ENCODE peak calls at places on chromosomes 16 and 17, in five cellular contexts. W, J, L, T and S are unnamed samples.

GRCh38 chr16:80337786-80338185 is 203.0 kb upstream of the DYNLRB2 start:
- DNase-seq in W (no peak), J (no peak), L (no peak), T (no peak), S (no peak)

GRCh38 chr16:69187387-69187890 is 475 bp downstream of the SNTB2 start:
- DNase-seq in W (peak; percentile 49), J (peak; percentile 74), L (peak; percentile 62), T (peak; percentile 16), S (peak; percentile 87)

GRCh38 chr17:31731119-31731518 is 127.9 kb downstream of the COPRS start:
- DNase-seq in W (no peak), J (no peak), L (no peak), T (no peak), S (no peak)

GRCh38 chr17:83121921-83122820 is 42.8 kb downstream of the METRNL start:
- DNase-seq in W (no peak), J (peak; percentile 65), L (no peak), T (no peak), S (peak; percentile 41)

GRCh38 chr16:87464691-87465300 is 28.0 kb downstream of the ZCCHC14 start:
- DNase-seq in W (peak; percentile 64), J (peak; percentile 93), L (peak; percentile 60), T (peak; percentile 61), S (peak; percentile 91)

GRCh38 chr17:46072998-46073397 is 73.9 kb downstream of the STH start:
- DNase-seq in W (no peak), J (no peak), L (no peak), T (peak; percentile 60), S (no peak)

GRCh38 chr16:89023621-89024511 is 46.9 kb upstream of the CBFA2T3 start:
- DNase-seq in W (no peak), J (no peak), L (peak; percentile 3), T (no peak), S (peak; percentile 57)

GRCh38 chr16:2194166-2194834 is 2.1 kb downstream of the CASKIN1 start:
- DNase-seq in W (peak; percentile 50), J (no peak), L (no peak), T (peak; percentile 56), S (no peak)

GRCh38 chr16:23991044-23991443 is 155.3 kb downstream of the PRKCB start:
- DNase-seq in W (no peak), J (no peak), L (no peak), T (no peak), S (no peak)

GRCh38 chr16:49799172-49799571 is 56.7 kb downstream of the ZNF423 start:
- DNase-seq in W (no peak), J (no peak), L (no peak), T (no peak), S (no peak)

GRCh38 chr17:7241783-7242716 is at the start of gene GABARAP:
- DNase-seq in W (peak; percentile 96), J (peak; percentile 97), L (peak; percentile 96), T (peak; percentile 80), S (peak; percentile 98)

GRCh38 chr16:89722392-89723278 is 1.3 kb downstream of the ZNF276 start:
- DNase-seq in W (peak; percentile 43), J (peak; percentile 76), L (peak; percentile 71), T (peak; percentile 82), S (peak; percentile 95)

GRCh38 chr16:84532855-84533486 is 28.5 kb upstream of the MEAK7 start:
- DNase-seq in W (no peak), J (no peak), L (no peak), T (no peak), S (no peak)

GRCh38 chr16:30499284-30499683 is 26.7 kb downstream of the ITGAL start:
- DNase-seq in W (no peak), J (no peak), L (no peak), T (no peak), S (no peak)

GRCh38 chr16:29877266-29877961 is 14.4 kb upstream of the CDIPT start:
- DNase-seq in W (no peak), J (no peak), L (no peak), T (no peak), S (no peak)

GRCh38 chr16:54783226-54783625 is 147.4 kb upstream of the IRX5 start:
- DNase-seq in W (no peak), J (no peak), L (no peak), T (no peak), S (no peak)

DNA sequence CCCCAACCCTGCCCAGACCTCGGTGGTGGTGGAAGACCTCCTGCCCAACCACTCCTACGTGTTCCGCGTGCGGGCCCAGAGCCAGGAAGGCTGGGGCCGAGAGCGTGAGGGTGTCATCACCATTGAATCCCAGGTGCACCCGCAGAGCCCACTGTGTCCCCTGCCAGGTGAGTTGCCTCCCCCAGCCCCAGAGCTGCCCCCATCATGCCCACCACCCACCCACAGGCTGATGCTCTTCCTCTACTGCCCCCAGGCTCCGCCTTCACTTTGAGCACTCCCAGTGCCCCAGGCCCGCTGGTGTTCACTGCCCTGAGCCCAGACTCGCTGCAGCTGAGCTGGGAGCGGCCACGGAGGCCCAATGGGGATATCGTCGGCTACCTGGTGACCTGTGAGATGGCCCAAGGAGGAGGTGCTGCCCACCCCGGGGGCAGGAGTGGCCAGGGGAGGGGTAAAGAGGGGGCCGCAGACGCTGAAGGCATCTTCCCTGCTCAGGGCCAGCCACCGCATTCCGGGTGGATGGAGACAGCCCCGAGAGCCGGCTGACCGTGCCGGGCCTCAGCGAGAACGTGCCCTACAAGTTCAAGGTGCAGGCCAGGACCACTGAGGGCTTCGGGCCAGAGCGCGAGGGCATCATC is 8.4 kb downstream of the GALK1 start:
- DNase-seq in W (no peak), J (peak; percentile 62), L (no peak), T (no peak), S (peak; percentile 76)
- H3K4me1 ChIP-seq in W (peaks cover 5% of the 10 kb centered on the region), J (no peaks in the 10 kb centered on the region), L (peaks cover 7% of the 10 kb centered on the region), T (no peaks in the 10 kb centered on the region), S (peaks cover 17% of the 10 kb centered on the region)

GRCh38 chr16:81705261-81705660 is 73.8 kb upstream of the PLCG2 start:
- DNase-seq in W (no peak), J (no peak), L (no peak), T (no peak), S (peak; percentile 53)
- H3K4me1 ChIP-seq in W (no peaks in the 10 kb centered on the region), J (no peaks in the 10 kb centered on the region), L (no peaks in the 10 kb centered on the region), T (peaks cover 15% of the 10 kb centered on the region), S (no peaks in the 10 kb centered on the region)

GRCh38 chr17:79843475-79843916 is 4.3 kb upstream of the CBX4 start:
- DNase-seq in W (no peak), J (no peak), L (peak; percentile 29), T (no peak), S (no peak)
- H3K4me1 ChIP-seq in W (peaks cover 31% of the 10 kb centered on the region), J (no peaks in the 10 kb centered on the region), L (peaks cover 23% of the 10 kb centered on the region), T (peaks cover 30% of the 10 kb centered on the region), S (no peaks in the 10 kb centered on the region)

GRCh38 chr17:77083547-77083946 is 57.2 kb upstream of the SEC14L1 start:
- DNase-seq in W (no peak), J (no peak), L (no peak), T (no peak), S (no peak)

GRCh38 chr17:77087650-77088454 is 52.9 kb upstream of the SEC14L1 start:
- DNase-seq in W (no peak), J (no peak), L (no peak), T (no peak), S (no peak)

GRCh38 chr17:77086433-77087010 is 54.2 kb upstream of the SEC14L1 start:
- DNase-seq in W (peak; percentile 79), J (peak; percentile 87), L (peak; percentile 88), T (peak; percentile 98), S (peak; percentile 92)

GRCh38 chr17:77088455-77089117 is 52.2 kb upstream of the SEC14L1 start:
- DNase-seq in W (peak; percentile 96), J (peak; percentile 95), L (peak; percentile 90), T (peak; percentile 98), S (peak; percentile 97)

GRCh38 chr17:77085916-77086432 is 54.8 kb upstream of the SEC14L1 start:
- DNase-seq in W (no peak), J (no peak), L (no peak), T (no peak), S (no peak)
- H3K4me1 ChIP-seq in W (peaks cover 4% of the 10 kb centered on the region), J (no peaks in the 10 kb centered on the region), L (peaks cover 11% of the 10 kb centered on the region), T (peaks cover 25% of the 10 kb centered on the region), S (peaks cover 17% of the 10 kb centered on the region)

GRCh38 chr16:67483731-67484525 is 581 bp upstream of the AGRP start:
- DNase-seq in W (no peak), J (no peak), L (no peak), T (no peak), S (no peak)

GRCh38 chr16:67480833-67481560 is at the start of gene ATP6V0D1:
- DNase-seq in W (peak; percentile 100), J (peak; percentile 99), L (peak; percentile 99), T (peak; percentile 97), S (peak; percentile 99)

GRCh38 chr16:67483150-67483549 is at the start of gene AGRP:
- DNase-seq in W (no peak), J (no peak), L (no peak), T (no peak), S (no peak)

GRCh38 chr16:67482260-67482924 is 955 bp downstream of the AGRP start:
- DNase-seq in W (no peak), J (no peak), L (no peak), T (no peak), S (no peak)

GRCh38 chr16:67481561-67482259 is 753 bp upstream of the ATP6V0D1 start:
- DNase-seq in W (peak; percentile 59), J (no peak), L (peak; percentile 62), T (no peak), S (peak; percentile 86)
- H3K4me1 ChIP-seq in W (no peaks in the 10 kb centered on the region), J (no peaks in the 10 kb centered on the region), L (peaks cover 4% of the 10 kb centered on the region), T (peaks cover 7% of the 10 kb centered on the region), S (peaks cover 31% of the 10 kb centered on the region)

DNA sequence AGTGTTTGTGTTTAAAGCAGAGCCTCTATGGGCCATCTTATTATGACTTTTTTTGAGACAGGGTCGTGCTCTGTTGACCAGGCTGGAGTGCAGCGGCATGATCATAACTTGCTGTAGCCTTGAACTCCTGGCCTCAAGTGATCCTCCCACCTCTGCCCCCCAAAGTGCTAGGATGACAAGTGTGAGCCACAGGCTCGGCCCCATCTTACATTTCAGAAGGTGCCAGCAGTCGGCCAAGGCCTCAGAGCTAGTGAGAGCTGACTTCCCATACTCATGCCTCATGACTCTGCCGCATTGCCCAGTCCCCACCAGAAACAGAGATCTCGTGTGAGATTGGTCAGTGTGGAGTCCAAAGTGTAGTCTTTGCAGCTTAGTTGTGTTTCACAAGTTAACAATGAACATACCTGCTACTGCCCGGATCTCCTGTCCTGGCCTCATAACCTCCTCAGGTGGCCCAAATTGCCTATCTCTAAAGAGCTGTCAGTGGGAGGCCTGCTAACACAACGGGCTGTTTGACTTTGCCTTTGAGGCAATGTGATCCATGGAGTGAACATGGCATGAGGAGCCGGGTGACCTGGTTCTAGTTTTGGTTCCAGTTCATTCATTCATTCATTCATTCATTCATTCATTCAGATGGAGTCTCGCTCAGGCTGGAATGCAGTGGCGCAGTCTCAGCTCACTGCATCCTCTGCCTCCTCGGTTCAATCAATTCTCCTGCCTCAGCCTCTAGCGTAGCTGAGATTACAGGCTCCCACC is 13.7 kb downstream of the MINK1 start:
- DNase-seq in W (no peak), J (no peak), L (no peak), T (no peak), S (peak; percentile 53)
- H3K4me1 ChIP-seq in W (no peaks in the 10 kb centered on the region), J (no peaks in the 10 kb centered on the region), L (no peaks in the 10 kb centered on the region), T (peaks cover 51% of the 10 kb centered on the region), S (peaks cover 18% of the 10 kb centered on the region)

GRCh38 chr17:42675984-42676423 is 790 bp downstream of the PLEKHH3 start:
- DNase-seq in W (peak; percentile 69), J (peak; percentile 85), L (peak; percentile 74), T (peak; percentile 23), S (peak; percentile 88)
- H3K4me1 ChIP-seq in W (peaks cover 22% of the 10 kb centered on the region), J (peaks cover 3% of the 10 kb centered on the region), L (peaks cover 32% of the 10 kb centered on the region), T (peaks cover 34% of the 10 kb centered on the region), S (no peaks in the 10 kb centered on the region)

GRCh38 chr16:57810197-57811024 is 8.1 kb upstream of the KIFC3 start:
- DNase-seq in W (peak; percentile 51), J (no peak), L (peak; percentile 72), T (peak; percentile 90), S (peak; percentile 95)
- H3K4me1 ChIP-seq in W (no peaks in the 10 kb centered on the region), J (no peaks in the 10 kb centered on the region), L (no peaks in the 10 kb centered on the region), T (peaks cover 53% of the 10 kb centered on the region), S (peaks cover 28% of the 10 kb centered on the region)

GRCh38 chr17:34756670-34757021 is 177.3 kb downstream of the TMEM132E start:
- DNase-seq in W (no peak), J (no peak), L (no peak), T (peak; percentile 18), S (no peak)
- H3K4me1 ChIP-seq in W (no peaks in the 10 kb centered on the region), J (no peaks in the 10 kb centered on the region), L (no peaks in the 10 kb centered on the region), T (no peaks in the 10 kb centered on the region), S (no peaks in the 10 kb centered on the region)